ENCODE peak calls at places on chromosome 13, in six cellular contexts. One of them, this sample, is unnamed.
A peak's percentile ranks its signal among the peaks of the same experiment; 100 is the strongest.

GRCh38 chr13:111153977-111154332 is 38.8 kb downstream of the ARHGEF7 start:
- DNase-seq in activated CD4-positive, CD25-positive, alpha-beta regulatory T cell: peak; percentile 39
- DNase-seq in astrocyte of the hippocampus: no peak
- DNase-seq in stimulated activated CD8-positive, alpha-beta memory T cell treated with anti-CD3 and anti-CD28 coated beads, Interleukin-12 subunit alpha, Interleukin-12 subunit beta, amount 100 ng/mL, for 4 hours: no peak
- DNase-seq in progenitor cell of endocrine pancreas: peak; percentile 44
- DNase-seq in effector memory CD4-positive, alpha-beta T cell: no peak
- DNase-seq in this sample: no peak

GRCh38 chr13:80361883-80362327 is 21.0 kb upstream of the SPRY2 start:
- DNase-seq in activated CD4-positive, CD25-positive, alpha-beta regulatory T cell: no peak
- DNase-seq in astrocyte of the hippocampus: peak; percentile 17
- DNase-seq in stimulated activated CD8-positive, alpha-beta memory T cell treated with anti-CD3 and anti-CD28 coated beads, Interleukin-12 subunit alpha, Interleukin-12 subunit beta, amount 100 ng/mL, for 4 hours: no peak
- DNase-seq in progenitor cell of endocrine pancreas: no peak
- DNase-seq in effector memory CD4-positive, alpha-beta T cell: no peak
- DNase-seq in this sample: no peak

GRCh38 chr13:95530178-95530577 is 22.3 kb upstream of the CLDN10 start:
- DNase-seq in activated CD4-positive, CD25-positive, alpha-beta regulatory T cell: no peak
- DNase-seq in astrocyte of the hippocampus: peak; percentile 90
- DNase-seq in stimulated activated CD8-positive, alpha-beta memory T cell treated with anti-CD3 and anti-CD28 coated beads, Interleukin-12 subunit alpha, Interleukin-12 subunit beta, amount 100 ng/mL, for 4 hours: no peak
- DNase-seq in progenitor cell of endocrine pancreas: no peak
- DNase-seq in effector memory CD4-positive, alpha-beta T cell: no peak
- DNase-seq in this sample: peak; percentile 9

GRCh38 chr13:48961379-48961778 is 14.3 kb upstream of the FNDC3A start:
- DNase-seq in activated CD4-positive, CD25-positive, alpha-beta regulatory T cell: no peak
- DNase-seq in astrocyte of the hippocampus: no peak
- DNase-seq in stimulated activated CD8-positive, alpha-beta memory T cell treated with anti-CD3 and anti-CD28 coated beads, Interleukin-12 subunit alpha, Interleukin-12 subunit beta, amount 100 ng/mL, for 4 hours: no peak
- DNase-seq in progenitor cell of endocrine pancreas: no peak
- DNase-seq in effector memory CD4-positive, alpha-beta T cell: no peak
- DNase-seq in this sample: no peak

GRCh38 chr13:111317571-111318360 is 2.7 kb upstream of the TEX29 start:
- DNase-seq in activated CD4-positive, CD25-positive, alpha-beta regulatory T cell: no peak
- DNase-seq in astrocyte of the hippocampus: no peak
- DNase-seq in stimulated activated CD8-positive, alpha-beta memory T cell treated with anti-CD3 and anti-CD28 coated beads, Interleukin-12 subunit alpha, Interleukin-12 subunit beta, amount 100 ng/mL, for 4 hours: no peak
- DNase-seq in progenitor cell of endocrine pancreas: no peak
- DNase-seq in effector memory CD4-positive, alpha-beta T cell: no peak
- DNase-seq in this sample: no peak

GRCh38 chr13:111489301-111489700 is 168.9 kb downstream of the TEX29 start:
- DNase-seq in activated CD4-positive, CD25-positive, alpha-beta regulatory T cell: no peak
- DNase-seq in astrocyte of the hippocampus: no peak
- DNase-seq in stimulated activated CD8-positive, alpha-beta memory T cell treated with anti-CD3 and anti-CD28 coated beads, Interleukin-12 subunit alpha, Interleukin-12 subunit beta, amount 100 ng/mL, for 4 hours: no peak
- DNase-seq in progenitor cell of endocrine pancreas: no peak
- DNase-seq in effector memory CD4-positive, alpha-beta T cell: no peak
- DNase-seq in this sample: no peak

GRCh38 chr13:24087611-24088235 is 72.8 kb upstream of the SPATA13 start:
- DNase-seq in activated CD4-positive, CD25-positive, alpha-beta regulatory T cell: no peak
- DNase-seq in astrocyte of the hippocampus: peak; percentile 29
- DNase-seq in stimulated activated CD8-positive, alpha-beta memory T cell treated with anti-CD3 and anti-CD28 coated beads, Interleukin-12 subunit alpha, Interleukin-12 subunit beta, amount 100 ng/mL, for 4 hours: no peak
- DNase-seq in progenitor cell of endocrine pancreas: no peak
- DNase-seq in effector memory CD4-positive, alpha-beta T cell: no peak
- DNase-seq in this sample: no peak

GRCh38 chr13:107157272-107157671 is 589.3 kb upstream of the ARGLU1 start:
- DNase-seq in activated CD4-positive, CD25-positive, alpha-beta regulatory T cell: no peak
- DNase-seq in astrocyte of the hippocampus: no peak
- DNase-seq in stimulated activated CD8-positive, alpha-beta memory T cell treated with anti-CD3 and anti-CD28 coated beads, Interleukin-12 subunit alpha, Interleukin-12 subunit beta, amount 100 ng/mL, for 4 hours: no peak
- DNase-seq in progenitor cell of endocrine pancreas: no peak
- DNase-seq in effector memory CD4-positive, alpha-beta T cell: no peak
- DNase-seq in this sample: no peak

GRCh38 chr13:86601351-86601750 is 802.1 kb upstream of the SLITRK6 start:
- DNase-seq in activated CD4-positive, CD25-positive, alpha-beta regulatory T cell: no peak
- DNase-seq in astrocyte of the hippocampus: peak; percentile 57
- DNase-seq in stimulated activated CD8-positive, alpha-beta memory T cell treated with anti-CD3 and anti-CD28 coated beads, Interleukin-12 subunit alpha, Interleukin-12 subunit beta, amount 100 ng/mL, for 4 hours: no peak
- DNase-seq in progenitor cell of endocrine pancreas: no peak
- DNase-seq in effector memory CD4-positive, alpha-beta T cell: no peak
- DNase-seq in this sample: no peak

GRCh38 chr13:71867101-71867814 is at the start of gene DACH1:
- DNase-seq in activated CD4-positive, CD25-positive, alpha-beta regulatory T cell: no peak
- DNase-seq in astrocyte of the hippocampus: peak; percentile 93
- DNase-seq in stimulated activated CD8-positive, alpha-beta memory T cell treated with anti-CD3 and anti-CD28 coated beads, Interleukin-12 subunit alpha, Interleukin-12 subunit beta, amount 100 ng/mL, for 4 hours: no peak
- DNase-seq in progenitor cell of endocrine pancreas: peak; percentile 19
- DNase-seq in effector memory CD4-positive, alpha-beta T cell: no peak
- DNase-seq in this sample: peak; percentile 35

GRCh38 chr13:20559659-20560356 is 7.1 kb upstream of the IFT88 start:
- DNase-seq in activated CD4-positive, CD25-positive, alpha-beta regulatory T cell: no peak
- DNase-seq in astrocyte of the hippocampus: no peak
- DNase-seq in stimulated activated CD8-positive, alpha-beta memory T cell treated with anti-CD3 and anti-CD28 coated beads, Interleukin-12 subunit alpha, Interleukin-12 subunit beta, amount 100 ng/mL, for 4 hours: no peak
- DNase-seq in progenitor cell of endocrine pancreas: no peak
- DNase-seq in effector memory CD4-positive, alpha-beta T cell: no peak
- DNase-seq in this sample: no peak

GRCh38 chr13:64704121-64704520 is 2526.0 kb downstream of the PCDH9 start:
- DNase-seq in activated CD4-positive, CD25-positive, alpha-beta regulatory T cell: no peak
- DNase-seq in astrocyte of the hippocampus: no peak
- DNase-seq in stimulated activated CD8-positive, alpha-beta memory T cell treated with anti-CD3 and anti-CD28 coated beads, Interleukin-12 subunit alpha, Interleukin-12 subunit beta, amount 100 ng/mL, for 4 hours: no peak
- DNase-seq in progenitor cell of endocrine pancreas: no peak
- DNase-seq in effector memory CD4-positive, alpha-beta T cell: no peak
- DNase-seq in this sample: no peak

GRCh38 chr13:81012031-81012430 is 671.1 kb upstream of the SPRY2 start:
- DNase-seq in activated CD4-positive, CD25-positive, alpha-beta regulatory T cell: no peak
- DNase-seq in astrocyte of the hippocampus: no peak
- DNase-seq in stimulated activated CD8-positive, alpha-beta memory T cell treated with anti-CD3 and anti-CD28 coated beads, Interleukin-12 subunit alpha, Interleukin-12 subunit beta, amount 100 ng/mL, for 4 hours: no peak
- DNase-seq in progenitor cell of endocrine pancreas: no peak
- DNase-seq in effector memory CD4-positive, alpha-beta T cell: no peak
- DNase-seq in this sample: no peak

This sample was measured in NCI-H1436.